ENCODE peak calls at places on chromosomes 12 and 14, in five cellular contexts. R is CD8-positive, alpha-beta T cell; Z is IMR-90; P is CD4-positive, CD25-positive, alpha-beta regulatory T cell; Y is tibial artery. M is an unnamed sample. For H3K4me1, the result is how much of the 10 kb centered on the place peaks cover.

GRCh38 chr12:116236148-116236731 is 41.3 kb downstream of the MED13L start:
- DNase-seq in Y (no peak), Z (peak), P (peak), R (no peak), M (peak)

GRCh38 chr14:50082308-50082742 is 34.0 kb downstream of the VCPKMT start:
- DNase-seq in R (peak), P (peak), Y (no peak), Z (no peak), M (no peak)

GRCh38 chr12:29374012-29374411 is 7.0 kb downstream of the ERGIC2 start:
- DNase-seq in P (no peak), R (no peak), Z (no peak), Y (no peak), M (no peak)

GRCh38 chr14:36055052-36055378 is 121.5 kb downstream of the PTCSC3 start:
- DNase-seq in Y (no peak), Z (no peak), P (no peak), R (no peak), M (no peak)

GRCh38 chr12:124484067-124484466 is 83.3 kb downstream of the NCOR2 start:
- DNase-seq in P (no peak), R (no peak), Z (no peak), Y (no peak), M (no peak)

GRCh38 chr12:110109037-110109836 is 14.9 kb upstream of the IFT81 start:
- DNase-seq in P (no peak), R (no peak), Z (peak), Y (peak), M (peak)

GRCh38 chr12:49342066-49342913 is 4.4 kb upstream of the DNAJC22 start:
- DNase-seq in P (peak), Z (peak), R (peak), Y (peak), M (peak)

GRCh38 chr12:132471011-132471857 is 18.7 kb upstream of the FBRSL1 start:
- DNase-seq in P (no peak), Z (no peak), Y (no peak), R (no peak), M (peak)

GRCh38 chr12:22016982-22017381 is 29.0 kb upstream of the CMAS start:
- DNase-seq in R (no peak), Z (no peak), Y (no peak), P (no peak), M (no peak)

GRCh38 chr14:101956179-101956885 is 8.0 kb upstream of the DYNC1H1 start:
- DNase-seq in P (no peak), R (no peak), Z (no peak), Y (peak), M (no peak)

GRCh38 chr14:101958418-101959185 is 5.8 kb upstream of the DYNC1H1 start:
- DNase-seq in Y (peak), R (no peak), Z (no peak), P (no peak), M (no peak)

GRCh38 chr14:101955695-101956161 is 8.6 kb upstream of the DYNC1H1 start:
- DNase-seq in Y (peak), P (no peak), R (no peak), Z (no peak), M (no peak)

GRCh38 chr14:101959277-101959676 is 5.1 kb upstream of the DYNC1H1 start:
- DNase-seq in Y (peak), Z (no peak), R (no peak), P (no peak), M (no peak)

GRCh38 chr14:101957406-101958234 is 6.8 kb upstream of the DYNC1H1 start:
- DNase-seq in R (no peak), Z (no peak), Y (peak), P (no peak), M (no peak)
- H3K4me1 ChIP-seq in R (under half), Z (under half), Y (under half), P (under half), M (under half)

GRCh38 chr14:99133563-99134332 is 138.2 kb downstream of the BCL11B start:
- DNase-seq in P (no peak), R (no peak), Z (no peak), Y (peak), M (peak)
- H3K4me3 ChIP-seq in P (no peak), R (no peak), Z (no peak), Y (no peak), M (no peak)

DNA sequence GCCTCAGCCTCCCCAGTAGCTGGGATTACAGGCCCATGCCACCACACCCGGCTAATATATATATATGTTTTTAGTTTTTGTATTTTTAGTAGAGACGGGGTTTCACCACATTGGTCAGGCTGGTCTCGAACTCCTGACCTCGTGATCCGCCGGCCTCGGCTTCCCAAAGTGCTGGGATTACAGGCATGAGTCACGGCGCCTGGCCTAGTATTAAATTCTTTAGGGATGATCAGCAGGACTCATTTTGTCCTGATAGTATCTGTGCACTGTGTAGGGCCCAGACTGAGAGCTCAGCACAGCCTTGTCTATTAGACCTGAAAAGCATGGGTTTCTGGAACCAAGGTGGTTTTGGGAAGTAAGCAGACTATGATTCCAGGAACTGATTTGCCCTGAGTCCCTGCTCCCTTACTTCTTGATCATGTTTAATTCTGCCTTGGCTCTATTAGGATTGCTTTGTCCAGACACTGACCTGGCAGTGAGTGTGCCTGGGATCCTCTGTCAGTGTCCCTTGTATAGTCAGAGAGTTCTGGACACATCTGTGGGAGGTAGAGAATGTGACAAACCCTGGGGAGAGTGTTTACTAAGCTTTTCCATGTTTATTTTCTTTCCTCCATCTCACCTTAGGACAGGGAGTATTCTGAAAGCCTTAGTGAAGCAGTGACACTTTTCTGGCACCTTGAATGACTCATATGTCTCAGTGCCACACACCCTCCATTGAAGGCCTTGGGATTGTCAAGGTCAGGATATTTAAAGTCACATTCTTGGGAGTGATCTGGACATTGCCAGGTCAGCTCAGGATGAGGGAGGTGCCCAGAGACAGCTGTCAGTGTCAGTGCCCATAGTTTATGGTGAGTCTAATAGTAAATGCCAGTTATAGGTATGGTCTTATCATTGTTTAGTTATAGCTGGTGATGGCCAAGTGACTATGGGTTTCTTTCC is 34.8 kb upstream of the CTDSP2 start:
- DNase-seq in Z (peak), P (no peak), R (no peak), Y (no peak), M (no peak)
- H3K27ac ChIP-seq in Z (no peak), P (no peak), R (no peak), Y (no peak), M (no peak)

DNA sequence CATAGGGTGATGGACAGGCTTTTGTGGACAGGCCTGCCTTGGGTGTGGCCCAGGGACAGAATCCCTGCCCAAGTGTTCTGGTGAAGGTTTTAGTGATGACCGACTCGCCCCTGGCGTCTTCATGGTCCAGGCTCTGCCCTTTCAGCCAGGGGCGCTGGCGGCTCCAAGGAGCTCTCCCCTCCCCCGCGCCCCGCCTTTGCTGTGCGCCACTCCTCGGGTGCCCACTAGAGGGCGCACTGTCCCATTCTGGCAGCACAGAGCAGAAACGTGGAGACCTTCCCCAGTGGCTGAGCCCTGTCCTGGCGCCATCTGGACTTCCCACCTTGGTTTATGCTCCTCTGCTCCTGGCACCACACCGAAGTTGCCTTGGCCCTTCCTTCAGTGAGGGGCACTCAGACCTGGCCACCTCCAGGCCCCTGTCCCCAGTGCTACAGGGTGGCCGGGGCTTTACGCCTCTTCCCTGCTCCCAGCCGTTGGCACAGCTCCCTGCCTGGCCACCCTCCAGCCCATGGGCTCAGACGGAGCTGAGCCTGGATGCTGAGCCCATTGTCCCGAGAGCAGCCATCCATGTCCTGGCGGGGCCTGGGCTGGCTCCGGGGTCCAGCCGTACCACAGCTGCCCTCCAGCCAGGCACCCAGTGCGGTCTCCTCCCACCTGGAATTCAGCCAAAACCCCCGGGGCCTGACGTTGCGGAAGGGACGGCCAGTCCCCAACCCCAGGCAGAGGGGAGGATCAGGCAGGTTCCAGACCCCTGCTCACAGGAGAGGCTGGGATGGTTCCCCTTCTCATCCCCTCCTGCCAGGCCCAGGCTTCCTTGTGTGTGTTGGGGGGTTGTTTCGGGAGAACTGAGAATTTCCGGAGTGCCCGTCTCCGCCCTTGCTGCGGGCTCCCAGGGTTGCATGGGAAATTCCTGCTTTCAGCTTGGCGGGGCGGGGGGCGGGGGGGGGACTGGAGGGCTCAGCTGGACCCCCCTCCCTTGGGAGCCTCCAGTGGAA is 5.6 kb upstream of the CRIP1 start:
- DNase-seq in R (peak), Z (peak), Y (peak), P (peak), M (peak)
- H3K4me1 ChIP-seq in R (half or more), Z (under half), Y (half or more), P (half or more), M (half or more)

GRCh38 chr14:60653388-60653690 is 4.1 kb upstream of the SIX1 start:
- DNase-seq in Y (no peak), Z (no peak), P (no peak), R (no peak), M (no peak)
- H3K4me3 ChIP-seq in Y (no peak), Z (no peak), P (no peak), R (no peak), M (no peak)

DNA sequence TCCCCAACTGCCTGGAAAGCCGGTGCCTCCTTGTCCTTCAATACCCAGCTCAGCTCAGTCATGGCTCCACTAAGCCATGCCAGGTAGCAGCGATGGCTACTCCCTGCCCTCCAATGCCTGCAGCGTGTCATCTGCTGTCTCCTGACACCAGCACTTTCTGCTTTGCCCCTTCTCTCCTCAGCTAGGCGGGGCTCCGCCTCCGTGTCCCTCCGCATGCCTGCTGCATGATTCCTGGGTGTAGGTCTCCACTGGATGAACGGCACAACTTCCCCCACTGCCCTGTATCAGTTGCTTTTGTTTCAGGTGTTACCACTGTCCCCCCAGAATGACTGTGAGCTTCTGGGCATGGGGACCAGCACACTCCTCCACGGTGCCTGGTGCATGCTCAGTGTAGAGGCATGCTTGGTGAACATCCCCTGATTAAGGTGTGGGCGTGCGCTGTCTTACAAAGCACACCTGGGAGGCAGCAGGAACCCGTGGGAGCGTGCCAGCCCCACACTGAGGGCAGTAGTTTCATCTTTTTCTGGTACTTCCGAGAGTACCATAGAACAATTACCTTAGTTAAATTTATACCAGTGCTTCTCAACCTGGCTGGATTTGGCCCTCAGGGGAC is 179.4 kb upstream of the PRMT8 start:
- DNase-seq in Y (no peak), R (no peak), Z (no peak), P (no peak), M (no peak)
- H3K27ac ChIP-seq in Y (no peak), R (no peak), Z (no peak), P (no peak), M (no peak)

DNA sequence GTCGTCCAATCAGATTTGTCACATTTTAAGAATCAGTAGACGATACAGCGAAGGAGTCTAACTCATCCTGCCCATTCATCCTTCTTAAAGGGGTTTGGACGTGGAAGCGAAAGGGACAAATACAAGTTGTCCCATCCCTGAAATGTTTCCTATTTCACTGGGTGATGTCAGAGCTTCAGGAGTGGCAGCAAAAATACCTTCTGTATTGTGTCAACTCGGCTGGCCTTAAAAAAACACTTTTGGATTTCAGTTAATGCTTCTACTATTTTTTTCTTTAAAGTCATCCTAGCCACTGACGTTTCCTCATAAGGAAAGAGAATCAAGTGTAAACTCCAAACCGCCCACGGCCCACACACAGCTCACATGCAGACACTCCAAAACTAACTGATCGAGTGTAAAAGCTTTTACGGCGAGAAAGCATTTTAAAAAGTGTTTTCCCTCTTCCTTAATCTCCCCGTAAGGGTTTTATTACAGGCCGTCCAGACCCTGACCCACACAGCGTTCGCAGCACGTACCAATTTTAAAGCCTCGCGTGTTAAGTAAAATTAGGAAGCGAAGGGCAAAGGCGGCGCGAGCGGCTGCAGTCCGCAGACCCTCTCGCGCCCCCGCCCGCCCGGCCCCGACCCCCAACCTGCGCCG is 593 bp downstream of the CFL2 start:
- DNase-seq in P (peak), R (no peak), Z (peak), Y (peak), M (peak)
- H3K4me1 ChIP-seq in P (under half), R (under half), Z (under half), Y (half or more), M (half or more)

GRCh38 chr14:34711808-34712712 is 2.3 kb downstream of the CFL2 start:
- DNase-seq in Y (no peak), Z (no peak), R (no peak), P (no peak), M (no peak)
- H3K4me3 ChIP-seq in Y (peak), Z (no peak), R (no peak), P (no peak), M (no peak)

GRCh38 chr14:51248041-51248987 is 8.3 kb downstream of the TMX1 start:
- DNase-seq in Z (no peak), Y (no peak), P (no peak), R (no peak), M (no peak)
- H3K27ac ChIP-seq in Z (no peak), Y (no peak), P (no peak), R (no peak), M (no peak)